ENCODE peak calls at places on chromosome 19, in four cellular contexts. N is CD4-positive, CD25-positive, alpha-beta regulatory T cell; D is left lung; T is tibial nerve. G is an unnamed sample.
A peak's percentile ranks its signal among the peaks of the same experiment; 100 is the strongest.

GRCh38 chr19:768424-768823 is 17.5 kb downstream of the MISP start:
- DNase-seq in T (no peak), N (no peak), D (no peak), G (no peak)

GRCh38 chr19:15562861-15563260 is 52.2 kb upstream of the CYP4F8 start:
- DNase-seq in T (no peak), D (no peak), N (no peak), G (no peak)

GRCh38 chr19:38869836-38870607 is 8.1 kb downstream of the RINL start:
- DNase-seq in T (peak; percentile 74), N (peak; percentile 93), D (peak; percentile 83), G (peak; percentile 92)

GRCh38 chr19:7527516-7528191 is 5.2 kb downstream of the MCOLN1 start:
- DNase-seq in T (no peak), N (no peak), D (peak; percentile 67), G (peak; percentile 68)

GRCh38 chr19:32339988-32340874 is 5.2 kb upstream of the ZNF507 start:
- DNase-seq in N (peak; percentile 20), D (peak; percentile 55), T (peak; percentile 59), G (no peak)

GRCh38 chr19:2160384-2160783 is 3.3 kb upstream of the DOT1L start:
- DNase-seq in T (no peak), N (no peak), D (no peak), G (no peak)

GRCh38 chr19:37999309-38000213 is 92.6 kb downstream of the SIPA1L3 start:
- DNase-seq in T (peak; percentile 44), N (no peak), D (no peak), G (no peak)

GRCh38 chr19:10293637-10294367 is 4.0 kb downstream of the ICAM5 start:
- DNase-seq in D (no peak), T (no peak), N (no peak), G (no peak)

GRCh38 chr19:44356383-44357111 is at the start of gene ZNF112:
- DNase-seq in N (no peak), T (peak; percentile 82), D (peak; percentile 92), G (no peak)

GRCh38 chr19:5968431-5969373 is 9.2 kb downstream of the RANBP3 start:
- DNase-seq in T (no peak), N (no peak), D (peak; percentile 74), G (no peak)

GRCh38 chr19:5971714-5972354 is 6.1 kb downstream of the RANBP3 start:
- DNase-seq in D (no peak), T (no peak), N (no peak), G (no peak)

GRCh38 chr19:5967571-5967970 is 10.4 kb downstream of the RANBP3 start:
- DNase-seq in T (no peak), N (no peak), D (no peak), G (no peak)

GRCh38 chr19:5967994-5968430 is 9.9 kb downstream of the RANBP3 start:
- DNase-seq in N (peak; percentile 57), T (peak; percentile 77), D (peak; percentile 77), G (no peak)

DNA sequence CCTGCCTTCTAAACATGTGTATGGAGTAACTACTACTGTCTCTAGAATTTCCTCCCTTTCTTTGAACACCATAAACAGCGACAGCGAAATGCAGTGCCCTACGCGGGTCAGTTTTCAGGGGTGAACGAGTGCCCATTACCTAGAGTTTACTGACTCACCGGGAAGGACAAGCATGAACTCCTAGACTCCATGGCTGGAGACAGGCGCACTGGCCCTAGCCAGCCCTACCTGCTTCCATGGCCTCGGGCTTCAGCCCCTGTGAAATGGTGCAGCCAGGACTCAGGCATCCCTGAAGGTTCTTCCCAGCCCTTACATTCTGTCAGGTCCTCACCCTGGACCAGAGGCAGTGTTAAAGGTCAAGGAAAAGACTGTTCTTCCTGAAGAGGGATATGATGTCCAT is 8.5 kb downstream of the RANBP3 start:
- DNase-seq in N (no peak), T (no peak), D (no peak), G (no peak)
- H3K27ac ChIP-seq in N (no peak overlapping the region), T (no peak overlapping the region), D (peak overlapping the region; percentile 92), G (no peak overlapping the region)

GRCh38 chr19:6476896-6477431 is 4.6 kb downstream of the DENND1C start:
- DNase-seq in N (no peak), T (no peak), D (no peak), G (no peak)
- H3K4me3 ChIP-seq in N (no peak overlapping the region), T (no peak overlapping the region), D (peak overlapping the region; percentile 9), G (no peak overlapping the region)

DNA sequence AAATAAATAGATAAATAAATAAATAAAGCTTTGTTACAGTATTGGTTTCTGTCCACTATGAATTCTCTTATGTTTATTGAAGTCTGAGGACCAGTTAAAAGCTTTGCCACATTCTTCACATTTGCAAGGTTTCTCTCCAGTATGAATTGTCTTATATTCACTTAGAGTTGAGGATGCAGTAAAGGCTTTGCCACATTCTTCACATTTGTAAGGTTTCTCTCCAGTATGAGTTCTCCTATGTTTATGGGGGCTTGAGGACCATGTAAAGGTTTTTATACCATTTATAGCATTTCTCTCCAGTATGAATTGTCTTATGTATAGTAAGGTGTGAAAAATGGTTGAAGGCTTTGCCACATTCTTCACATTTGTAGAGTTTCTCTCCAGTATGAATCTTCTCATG is 168.3 kb downstream of the ZNF737 start:
- DNase-seq in N (no peak), D (no peak), T (no peak), G (no peak)
- H3K27ac ChIP-seq in N (no peak overlapping the region), D (no peak overlapping the region), T (no peak overlapping the region), G (no peak overlapping the region)

GRCh38 chr19:19538077-19538764 is at the start of gene CILP2:
- DNase-seq in D (no peak), T (no peak), N (peak; percentile 44), G (no peak)
- H3K4me3 ChIP-seq in D (no peak within 1 kb of the TSS), T (peak within 1 kb of the TSS; percentile 23), N (no peak within 1 kb of the TSS), G (no peak within 1 kb of the TSS)

GRCh38 chr19:19459707-19460251 is 54.3 kb downstream of the GATAD2A start:
- DNase-seq in D (peak; percentile 58), T (no peak), N (peak; percentile 49), G (peak; percentile 45)

GRCh38 chr19:19460258-19460731 is 54.8 kb downstream of the GATAD2A start:
- DNase-seq in N (no peak), T (no peak), D (no peak), G (peak; percentile 45)

GRCh38 chr19:19458110-19458816 is 52.8 kb downstream of the GATAD2A start:
- DNase-seq in T (no peak), D (no peak), N (no peak), G (no peak)

GRCh38 chr19:19457691-19458090 is 52.2 kb downstream of the GATAD2A start:
- DNase-seq in N (no peak), D (no peak), T (no peak), G (no peak)

DNA sequence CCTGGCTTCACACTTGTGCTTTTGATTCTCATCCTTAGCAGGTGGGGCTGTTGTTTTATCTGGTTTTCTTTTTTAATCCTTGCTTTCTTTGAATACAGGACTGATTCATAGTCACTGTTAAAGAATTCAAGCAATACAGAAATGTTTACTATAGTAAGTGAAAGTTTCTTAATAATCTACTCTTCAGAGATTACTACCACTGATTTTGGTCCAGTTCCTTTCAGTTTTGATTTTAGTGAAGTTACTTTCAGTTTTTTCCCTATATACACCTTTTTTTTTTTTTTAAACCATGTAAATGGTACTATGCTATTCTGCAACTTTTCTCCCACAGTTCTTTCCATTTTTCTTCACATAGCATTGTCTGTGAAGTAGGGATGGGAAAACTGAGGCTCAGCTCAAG is 53.6 kb downstream of the GATAD2A start:
- DNase-seq in T (no peak), N (no peak), D (no peak), G (no peak)
- H3K27ac ChIP-seq in T (no peak overlapping the region), N (peak overlapping the region; percentile 88), D (peak overlapping the region; percentile 75), G (peak overlapping the region; percentile 67)

GRCh38 chr19:12943437-12944044 is 2.1 kb upstream of the RAD23A start:
- DNase-seq in T (no peak), N (no peak), D (no peak), G (no peak)
- H3K4me3 ChIP-seq in T (no peak overlapping the region), N (no peak overlapping the region), D (no peak overlapping the region), G (peak overlapping the region; percentile 13)

DNA sequence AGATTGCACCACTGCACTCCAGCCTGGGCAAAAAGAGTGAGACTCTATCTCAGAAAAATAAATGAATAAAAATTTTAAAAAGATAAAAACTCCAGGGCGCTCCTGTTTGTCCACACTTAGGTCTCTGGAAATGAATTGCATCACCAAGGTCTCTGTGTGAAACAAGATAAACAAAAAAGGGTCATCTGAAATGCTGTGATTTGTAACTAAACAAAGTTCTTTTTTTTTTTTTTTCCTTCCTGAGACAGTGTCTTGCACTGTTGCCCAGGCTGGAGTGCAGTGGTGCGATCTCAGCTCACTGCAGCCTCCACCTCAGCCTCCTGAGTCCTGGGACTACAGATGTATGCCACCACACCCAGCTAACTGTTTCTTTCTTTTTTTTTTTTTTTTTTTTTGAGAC is 11.5 kb downstream of the FZR1 start:
- DNase-seq in D (no peak), T (no peak), N (no peak), G (no peak)
- H3K27ac ChIP-seq in D (no peak overlapping the region), T (no peak overlapping the region), N (peak overlapping the region; percentile 5), G (no peak overlapping the region)

GRCh38 chr19:12985049-12985776 is 10.1 kb upstream of the NFIX start:
- DNase-seq in D (no peak), T (peak; percentile 73), N (no peak), G (no peak)

GRCh38 chr19:12983091-12983490 is 12.2 kb upstream of the NFIX start:
- DNase-seq in T (no peak), N (no peak), D (no peak), G (no peak)

GRCh38 chr19:12983561-12984142 is 11.6 kb upstream of the NFIX start:
- DNase-seq in D (peak; percentile 72), T (peak; percentile 83), N (peak; percentile 61), G (no peak)

GRCh38 chr19:12984143-12984627 is 11.1 kb upstream of the NFIX start:
- DNase-seq in N (no peak), D (no peak), T (no peak), G (no peak)

DNA sequence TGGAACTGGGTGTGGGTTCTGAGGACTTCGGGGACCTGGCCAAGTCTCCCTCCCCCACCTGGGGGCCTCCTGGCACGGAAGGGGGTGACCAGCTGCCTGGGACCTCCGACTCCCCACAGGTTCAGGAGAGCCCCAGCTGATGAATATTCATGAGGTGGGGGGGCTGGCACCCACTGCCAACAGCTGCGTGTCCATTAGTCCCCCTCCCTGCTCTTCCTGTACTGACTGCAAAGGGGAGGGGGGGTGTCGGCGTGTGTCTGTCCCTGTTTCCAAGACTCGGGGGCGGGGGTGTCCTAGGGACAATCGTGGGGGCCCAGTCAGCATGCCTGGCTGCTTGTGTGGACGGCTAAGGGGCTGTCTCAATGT is 10.6 kb upstream of the NFIX start:
- DNase-seq in D (no peak), N (no peak), T (no peak), G (no peak)
- H3K4me3 ChIP-seq in D (no peak overlapping the region), N (no peak overlapping the region), T (no peak overlapping the region), G (no peak overlapping the region)

GRCh38 chr19:45990113-45990728 is 5.0 kb upstream of the CCDC61 start:
- DNase-seq in N (no peak), D (no peak), T (peak; percentile 53), G (no peak)

GRCh38 chr19:45981350-45981749 is 7.7 kb upstream of the NOVA2 start:
- DNase-seq in T (no peak), D (no peak), N (no peak), G (no peak)

DNA sequence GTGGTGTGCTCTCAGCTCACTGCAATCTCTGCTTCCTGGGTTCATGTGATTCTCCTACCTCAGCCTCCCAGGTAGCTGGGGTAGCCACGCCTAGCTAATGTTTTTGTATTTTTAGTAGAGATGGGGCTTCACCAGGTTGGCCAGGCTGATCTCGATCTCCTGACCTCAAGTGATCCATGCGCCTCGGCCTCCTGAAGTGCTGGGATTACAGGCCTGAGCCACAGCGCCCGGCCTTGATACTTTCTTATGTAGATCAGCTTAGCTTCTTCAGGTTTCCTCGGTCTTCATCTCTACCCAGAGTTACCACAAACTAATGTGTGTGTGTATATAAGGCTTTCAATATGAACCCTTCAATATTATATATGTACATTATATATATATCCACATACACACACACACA is 9.9 kb upstream of the CCDC61 start:
- DNase-seq in N (no peak), T (no peak), D (no peak), G (no peak)
- H3K27ac ChIP-seq in N (no peak overlapping the region), T (no peak overlapping the region), D (no peak overlapping the region), G (no peak overlapping the region)

G was measured in HL-60.